ENCODE peak calls at places on chromosomes 3 and 15, in ten cellular contexts. X is neural progenitor cell, G is choroid plexus epithelial cell, H is left ventricle myocardium inferior, F is AG04450, C is Peyer's patch, D is body of pancreas, B is IMR-90, T is WTC11, O is astrocyte. Z is an unnamed sample.

GRCh38 chr3:9793161-9793781 is 389 bp downstream of the ARPC4 start:
- DNase-seq in G (peak), B (peak), O (no peak), C (peak), F (no peak), X (peak), D (no peak), T (no peak), H (no peak), Z (peak)

GRCh38 chr3:196842567-196843434 is 24.9 kb upstream of the SENP5 start:
- DNase-seq in T (no peak), F (no peak), H (no peak), D (no peak), O (no peak), C (no peak), B (no peak), X (no peak), G (no peak), Z (no peak)

GRCh38 chr3:98733055-98733777 is 29.9 kb upstream of the ST3GAL6 start:
- DNase-seq in G (peak), T (peak), O (peak), F (no peak), B (no peak), D (peak), C (no peak), X (peak), H (peak), Z (no peak)

GRCh38 chr15:31062965-31063355 is 38.6 kb downstream of the TRPM1 start:
- DNase-seq in X (no peak), G (no peak), C (no peak), O (no peak), B (no peak), H (peak), T (no peak), D (no peak), F (no peak), Z (peak)

GRCh38 chr3:138945646-138946553 is 1.0 kb downstream of the FOXL2 start:
- DNase-seq in O (no peak), F (no peak), T (peak), H (no peak), D (peak), G (peak), X (peak), B (peak), C (no peak), Z (peak)

GRCh38 chr15:40754574-40754882 is 526 bp downstream of the RMDN3 start:
- DNase-seq in O (no peak), X (peak), F (no peak), C (peak), D (peak), B (no peak), T (peak), G (peak), H (no peak), Z (peak)

GRCh38 chr3:79161941-79162340 is 605.9 kb downstream of the ROBO1 start:
- DNase-seq in F (no peak), X (no peak), B (peak), D (no peak), T (no peak), C (no peak), O (no peak), H (no peak), G (no peak), Z (peak)

GRCh38 chr3:18445421-18446066 is 20.4 kb upstream of the SATB1 start:
- DNase-seq in G (no peak), C (peak), H (no peak), F (no peak), D (peak), B (no peak), X (peak), O (no peak), T (no peak), Z (no peak)

GRCh38 chr15:80861776-80862175 is 82.6 kb downstream of the CEMIP start:
- DNase-seq in F (peak), D (no peak), H (peak), T (no peak), B (peak), O (no peak), X (no peak), C (no peak), G (no peak), Z (no peak)

GRCh38 chr15:70142322-70143191 is 44.8 kb upstream of the TLE3 start:
- DNase-seq in F (peak), X (no peak), T (no peak), B (peak), O (peak), H (peak), G (peak), D (no peak), C (no peak), Z (no peak)

GRCh38 chr3:132325634-132326033 is 8.4 kb downstream of the ACP3 start:
- DNase-seq in H (no peak), T (no peak), X (no peak), F (no peak), O (no peak), C (no peak), D (no peak), G (no peak), B (no peak), Z (no peak)

GRCh38 chr15:40325188-40325587 is 1.7 kb downstream of the INAFM2 start:
- DNase-seq in O (no peak), G (no peak), H (no peak), D (no peak), T (no peak), B (peak), X (no peak), C (no peak), F (no peak), Z (no peak)

GRCh38 chr15:25793354-25794050 is 69.6 kb downstream of the ATP10A start:
- DNase-seq in H (no peak), C (no peak), B (no peak), D (no peak), O (no peak), T (no peak), F (no peak), G (no peak), X (no peak), Z (no peak)

GRCh38 chr15:57340673-57341259 is 35.5 kb upstream of the CGNL1 start:
- DNase-seq in D (peak), T (peak), F (no peak), B (peak), C (peak), H (no peak), O (no peak), X (peak), G (peak), Z (peak)

GRCh38 chr3:159239054-159239453 is 437.2 kb downstream of the MFSD1 start:
- DNase-seq in D (no peak), F (no peak), H (no peak), O (peak), X (no peak), G (peak), C (no peak), B (no peak), T (no peak), Z (peak)

GRCh38 chr3:31377045-31377642 is 155.6 kb upstream of the STT3B start:
- DNase-seq in X (no peak), H (no peak), D (no peak), T (no peak), O (peak), G (peak), B (peak), F (peak), C (no peak), Z (peak)

GRCh38 chr3:99012051-99012450 is 110.6 kb upstream of the DCBLD2 start:
- DNase-seq in F (no peak), B (peak), T (no peak), X (no peak), G (peak), D (no peak), H (no peak), O (peak), C (no peak), Z (peak)

GRCh38 chr3:107845355-107846281 is 245.2 kb downstream of the CD47 start:
- DNase-seq in B (peak), H (no peak), C (no peak), O (no peak), T (no peak), F (no peak), D (no peak), X (no peak), G (peak), Z (peak)

GRCh38 chr3:23740517-23741402 is 65.0 kb upstream of the UBE2E1 start:
- DNase-seq in C (no peak), D (no peak), H (no peak), G (peak), F (no peak), B (no peak), X (no peak), O (peak), T (no peak), Z (no peak)

GRCh38 chr15:68187559-68187958 is 17.6 kb downstream of the CALML4 start:
- DNase-seq in H (peak), B (peak), F (peak), X (no peak), D (peak), G (peak), C (no peak), T (no peak), O (peak), Z (peak)

DNA sequence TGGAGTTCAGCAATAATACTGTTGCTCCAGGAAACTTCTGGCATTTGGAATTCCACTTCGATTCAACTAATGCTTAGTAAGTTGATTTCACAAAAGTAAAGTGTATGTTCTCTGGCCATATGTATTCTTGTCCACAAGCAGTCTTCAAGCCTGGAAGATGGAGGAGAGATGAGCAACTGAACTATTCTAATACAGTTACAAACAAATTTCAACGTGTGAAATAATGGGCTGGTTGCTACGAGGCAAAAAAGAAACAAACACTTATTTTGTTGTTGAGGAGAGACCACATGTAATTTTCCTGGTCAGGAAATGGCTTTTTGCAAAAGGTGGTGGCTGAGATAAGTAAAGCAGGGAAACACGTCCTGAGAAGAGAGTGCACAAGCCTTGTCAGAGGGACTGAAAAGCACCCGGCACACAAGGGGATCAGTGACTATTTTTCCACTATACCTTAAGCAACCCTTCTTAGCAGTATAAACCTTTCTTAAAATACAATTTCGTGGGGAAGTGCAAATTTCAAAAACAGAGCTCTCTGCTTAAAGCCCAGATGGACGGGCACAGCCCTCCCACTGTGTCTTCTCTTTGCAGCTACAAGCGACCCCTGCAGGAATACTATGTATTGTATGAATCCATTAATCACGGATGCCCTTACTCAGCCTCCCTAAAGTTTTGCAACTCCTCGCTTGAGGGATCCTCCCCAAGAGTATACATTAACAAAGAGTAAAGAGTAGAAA is 253.9 kb downstream of the IL5RA start:
- DNase-seq in F (no peak), C (no peak), T (no peak), X (peak), G (no peak), O (no peak), D (no peak), H (no peak), B (no peak), Z (no peak)
- TF ChIP-seq CTCF in F (no peak), C (no peak), T (no peak), X (peak), G (no peak), O (no peak), D (no peak), H (no peak), B (no peak), Z (no peak)

DNA sequence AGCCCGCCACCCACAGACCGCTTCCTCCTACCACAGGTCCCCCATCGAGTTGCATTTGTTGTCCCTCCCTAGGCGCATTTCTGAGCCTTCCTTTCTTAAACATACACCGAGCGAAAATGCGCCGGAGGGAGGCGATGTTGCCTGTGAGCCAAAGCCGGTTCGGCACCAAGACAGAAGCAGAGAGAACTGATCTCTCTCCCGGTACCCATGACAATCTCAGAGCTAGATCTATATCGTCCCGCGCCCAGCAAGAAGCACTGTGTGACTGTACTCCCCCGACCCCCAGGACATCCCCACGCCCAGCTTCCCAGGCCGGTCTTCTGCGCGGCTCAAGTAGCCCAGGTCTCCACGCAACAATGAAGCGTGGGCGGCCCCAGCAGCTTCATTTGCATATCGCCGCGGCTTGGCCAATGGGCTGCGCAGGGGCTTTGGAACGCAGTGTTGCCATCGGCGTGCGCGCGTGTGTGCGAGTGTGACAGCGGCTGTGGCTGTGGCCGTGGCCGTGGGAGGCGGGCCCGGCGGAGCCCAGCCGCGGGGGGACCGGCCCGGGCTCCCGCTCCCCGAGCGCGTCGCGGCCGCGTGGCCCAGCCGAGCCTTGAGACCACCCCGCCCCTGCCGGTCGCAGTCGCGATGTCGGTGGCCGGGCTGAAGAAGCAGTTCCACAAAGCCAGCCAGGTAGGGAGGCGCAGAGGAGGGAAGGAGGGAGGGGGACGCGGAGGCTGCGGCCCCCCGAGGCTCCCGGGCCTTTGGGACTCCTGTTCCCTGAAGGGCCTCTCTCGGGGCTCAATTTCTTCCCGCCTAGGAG is at the start of gene SH3GL3:
- DNase-seq in F (no peak), C (peak), T (peak), X (peak), H (peak), O (peak), B (peak), D (peak), G (peak), Z (peak)
- TF ChIP-seq CTCF in F (peak), C (no peak), T (no peak), X (peak), H (peak), O (peak), B (peak), D (no peak), G (peak), Z (peak)

GRCh38 chr3:157330206-157330605 is 106.4 kb upstream of the PTX3 start:
- DNase-seq in F (no peak), X (no peak), D (no peak), B (no peak), C (no peak), O (no peak), H (no peak), G (peak), T (no peak), Z (peak)

GRCh38 chr3:157333551-157333991 is 103.1 kb upstream of the PTX3 start:
- DNase-seq in B (peak), X (no peak), G (peak), F (peak), D (no peak), O (peak), T (no peak), C (no peak), H (no peak), Z (peak)

GRCh38 chr3:157336252-157337009 is 100.2 kb upstream of the PTX3 start:
- DNase-seq in X (no peak), F (no peak), H (no peak), D (no peak), B (peak), G (no peak), T (no peak), C (no peak), O (no peak), Z (no peak)

GRCh38 chr3:157335198-157335597 is 101.5 kb upstream of the PTX3 start:
- DNase-seq in T (no peak), O (no peak), D (no peak), X (peak), G (peak), H (no peak), B (no peak), F (no peak), C (no peak), Z (no peak)

GRCh38 chr3:157335677-157336076 is 101.0 kb upstream of the PTX3 start:
- DNase-seq in F (peak), T (peak), X (peak), B (peak), O (peak), G (peak), D (no peak), H (no peak), C (no peak), Z (peak)
- TF ChIP-seq CTCF in F (no peak), T (no peak), X (no peak), B (no peak), O (no peak), G (no peak), D (no peak), H (no peak), C (no peak), Z (no peak)

GRCh38 chr3:29850641-29851040 is 569.8 kb downstream of the RBMS3 start:
- DNase-seq in G (peak), D (no peak), X (peak), B (no peak), F (no peak), C (no peak), H (no peak), T (peak), O (no peak), Z (no peak)
- TF ChIP-seq CTCF in G (peak), D (no peak), X (peak), B (no peak), F (no peak), C (no peak), H (no peak), T (peak), O (no peak), Z (no peak)